ENCODE peak calls at places on chromosomes 3 and 15, in seven cellular contexts. C is neuronal stem cell, J is Peyer's patch, X is A549, Z is tibial artery, I is T-helper 1 cell, Y is naive B cell. V is an unnamed sample.

GRCh38 chr15:33985287-33985686 is 17.0 kb downstream of the CHRM5 start:
- DNase-seq in C (peak; percentile 18), J (no peak), X (no peak), Z (no peak), I (no peak), Y (no peak), V (no peak)

GRCh38 chr3:126891141-126891540 is 91.8 kb upstream of the PLXNA1 start:
- DNase-seq in C (no peak), J (no peak), X (no peak), Z (peak; percentile 21), I (no peak), Y (no peak), V (no peak)

GRCh38 chr3:27486328-27486727 is 2.1 kb upstream of the SLC4A7 start:
- DNase-seq in C (no peak), J (no peak), X (no peak), Z (no peak), I (no peak), Y (no peak), V (peak; percentile 56)

GRCh38 chr15:25866251-25866650 is 3.1 kb upstream of the ATP10A start:
- DNase-seq in C (no peak), J (no peak), X (no peak), Z (no peak), I (no peak), Y (no peak), V (no peak)

GRCh38 chr3:98151241-98151640 is 4.0 kb downstream of the OR5H14 start:
- DNase-seq in C (no peak), J (no peak), X (no peak), Z (no peak), I (no peak), Y (no peak), V (no peak)

GRCh38 chr15:39462691-39463090 is 118.2 kb upstream of the THBS1 start:
- DNase-seq in C (no peak), J (no peak), X (no peak), Z (no peak), I (no peak), Y (no peak), V (no peak)

GRCh38 chr3:66412176-66412887 is 88.5 kb downstream of the LRIG1 start:
- DNase-seq in C (no peak), J (peak; percentile 14), X (no peak), Z (no peak), I (no peak), Y (no peak), V (no peak)

GRCh38 chr15:98730860-98731711 is 82.7 kb downstream of the IGF1R start:
- DNase-seq in C (no peak), J (no peak), X (no peak), Z (no peak), I (no peak), Y (no peak), V (no peak)

GRCh38 chr15:86915811-86916331 is 836.2 kb downstream of the AGBL1 start:
- DNase-seq in C (peak; percentile 56), J (no peak), X (peak; percentile 47), Z (no peak), I (no peak), Y (no peak), V (peak; percentile 15)

GRCh38 chr3:57059416-57059815 is 1.0 kb upstream of the SPATA12 start:
- DNase-seq in C (no peak), J (no peak), X (no peak), Z (no peak), I (no peak), Y (no peak), V (no peak)

GRCh38 chr3:169026543-169027181 is 636.9 kb downstream of the MECOM start:
- DNase-seq in C (no peak), J (peak; percentile 49), X (no peak), Z (no peak), I (no peak), Y (no peak), V (no peak)

GRCh38 chr15:67999320-68000100 is 54.6 kb upstream of the PIAS1 start:
- DNase-seq in C (no peak), J (no peak), X (peak; percentile 30), Z (no peak), I (no peak), Y (no peak), V (no peak)

GRCh38 chr15:67125589-67126502 is 60.4 kb downstream of the SMAD3 start:
- DNase-seq in C (no peak), J (peak; percentile 67), X (peak; percentile 93), Z (peak; percentile 93), I (no peak), Y (no peak), V (peak; percentile 85)

GRCh38 chr3:123667784-123668183 is 82.9 kb upstream of the HACD2 start:
- DNase-seq in C (no peak), J (no peak), X (no peak), Z (no peak), I (no peak), Y (peak; percentile 27), V (no peak)

GRCh38 chr15:79474252-79474651 is 42.1 kb downstream of the MINAR1 start:
- DNase-seq in C (no peak), J (no peak), X (no peak), Z (no peak), I (no peak), Y (no peak), V (no peak)

GRCh38 chr3:12588674-12589054 is 31.8 kb downstream of the MKRN2 start:
- DNase-seq in C (no peak), J (no peak), X (no peak), Z (no peak), I (no peak), Y (no peak), V (no peak)

GRCh38 chr15:84398763-84399701 is 163.5 kb downstream of the GOLGA6L4 start:
- DNase-seq in C (no peak), J (no peak), X (no peak), Z (peak; percentile 50), I (no peak), Y (no peak), V (peak; percentile 49)

GRCh38 chr15:100718075-100718980 is 115.9 kb downstream of the ASB7 start:
- DNase-seq in C (no peak), J (no peak), X (no peak), Z (no peak), I (no peak), Y (no peak), V (no peak)

GRCh38 chr3:102512734-102513518 is 78.1 kb downstream of the ZPLD1 start:
- DNase-seq in C (no peak), J (no peak), X (no peak), Z (no peak), I (no peak), Y (no peak), V (no peak)

GRCh38 chr3:135034291-135034768 is 239.3 kb downstream of the EPHB1 start:
- DNase-seq in C (no peak), J (no peak), X (no peak), Z (no peak), I (no peak), Y (no peak), V (no peak)